ENCODE peak calls at places on chromosomes 16 and 17, in eight cellular contexts. V is H4, S is lung microvascular endothelial cell, W is amniotic stem cell, X is NCI-H2081 treated with DMSO at 0.1 percent for 48 hours, U is amniotic epithelial cell, Y is GM04503, G is anterior cingulate cortex. M is an unnamed sample.

GRCh38 chr17:82204831-82205719 is 7.6 kb downstream of the CCDC57 start:
- DNase-seq in V (peak; percentile 64), Y (no peak), W (peak; percentile 42), X (peak; percentile 96), G (no peak), U (peak; percentile 83), S (no peak), M (no peak)

GRCh38 chr16:28869201-28869600 is 5.6 kb downstream of the SH2B1 start:
- DNase-seq in S (no peak), X (no peak), V (no peak), W (no peak), Y (no peak), U (no peak), G (no peak), M (no peak)

GRCh38 chr16:12171706-12172105 is 195.2 kb downstream of the SNX29 start:
- DNase-seq in V (no peak), Y (no peak), G (no peak), S (no peak), X (no peak), U (no peak), W (no peak), M (no peak)

GRCh38 chr16:2905988-2906387 is 5.7 kb upstream of the FLYWCH1 start:
- DNase-seq in Y (no peak), S (no peak), V (no peak), G (no peak), U (no peak), X (no peak), W (no peak), M (no peak)

GRCh38 chr17:37493249-37494027 is 3.7 kb downstream of the DUSP14 start:
- DNase-seq in G (no peak), X (no peak), U (peak; percentile 89), W (peak; percentile 70), Y (peak; percentile 95), V (no peak), S (no peak), M (no peak)

GRCh38 chr16:16120382-16121184 is 102.7 kb downstream of the ABCC6 start:
- DNase-seq in V (no peak), X (peak; percentile 62), U (peak; percentile 90), Y (no peak), G (peak; percentile 33), W (no peak), S (peak; percentile 86), M (peak; percentile 78)

GRCh38 chr17:51034800-51035199 is 85.9 kb downstream of the SPAG9 start:
- DNase-seq in S (no peak), V (no peak), G (no peak), X (no peak), Y (no peak), W (no peak), U (no peak), M (peak; percentile 39)

GRCh38 chr16:69411064-69411985 is 13.1 kb upstream of the CYB5B start:
- DNase-seq in G (no peak), Y (no peak), X (no peak), U (no peak), S (no peak), W (no peak), V (no peak), M (no peak)

GRCh38 chr16:12685806-12686205 is 117.9 kb downstream of the CPPED1 start:
- DNase-seq in X (no peak), Y (no peak), W (no peak), S (no peak), G (no peak), U (no peak), V (no peak), M (peak; percentile 71)

GRCh38 chr16:66740010-66740409 is 11.4 kb downstream of the DYNC1LI2 start:
- DNase-seq in S (peak; percentile 52), W (no peak), Y (no peak), V (no peak), X (no peak), G (no peak), U (peak; percentile 31), M (peak; percentile 61)

GRCh38 chr17:36691606-36692005 is 90.2 kb downstream of the MRM1 start:
- DNase-seq in W (no peak), X (no peak), S (no peak), G (no peak), Y (no peak), U (no peak), V (no peak), M (no peak)